ENCODE peak calls at places on chromosome X, in four cellular contexts. One of them, this sample, is unnamed.

GRCh38 chrX:155435744-155436112 is 22.7 kb downstream of the F8A3 start:
- DNase-seq in stomach: no peak
- DNase-seq in heart left ventricle: no peak
- DNase-seq in colonic mucosa: no peak
- DNase-seq in this sample: no peak

GRCh38 chrX:136767104-136767941 is 13.4 kb downstream of the ARHGEF6 start:
- DNase-seq in colonic mucosa: peak
- DNase-seq in heart left ventricle: peak
- DNase-seq in stomach: peak
- DNase-seq in this sample: peak

GRCh38 chrX:110145854-110146253 is 142.9 kb downstream of the TMEM164 start:
- DNase-seq in colonic mucosa: no peak
- DNase-seq in stomach: no peak
- DNase-seq in heart left ventricle: no peak
- DNase-seq in this sample: peak

GRCh38 chrX:76850851-76851250 is 423.3 kb downstream of the MAGEE1 start:
- DNase-seq in colonic mucosa: no peak
- DNase-seq in stomach: no peak
- DNase-seq in heart left ventricle: no peak
- DNase-seq in this sample: no peak

GRCh38 chrX:48864210-48864609 is 28.8 kb upstream of the PCSK1N start:
- DNase-seq in heart left ventricle: no peak
- DNase-seq in colonic mucosa: no peak
- DNase-seq in stomach: no peak
- DNase-seq in this sample: peak

GRCh38 chrX:150899191-150899757 is 806 bp upstream of the CD99L2 start:
- DNase-seq in heart left ventricle: peak
- DNase-seq in colonic mucosa: peak
- DNase-seq in stomach: peak
- DNase-seq in this sample: peak

GRCh38 chrX:46791927-46792825 is 33.3 kb upstream of the SLC9A7 start:
- DNase-seq in heart left ventricle: no peak
- DNase-seq in colonic mucosa: no peak
- DNase-seq in stomach: peak
- DNase-seq in this sample: peak

GRCh38 chrX:22666441-22666840 is 333.3 kb upstream of the DDX53 start:
- DNase-seq in heart left ventricle: no peak
- DNase-seq in colonic mucosa: no peak
- DNase-seq in stomach: no peak
- DNase-seq in this sample: peak

GRCh38 chrX:151563449-151563848 is at the start of gene PASD1:
- DNase-seq in stomach: no peak
- DNase-seq in heart left ventricle: no peak
- DNase-seq in colonic mucosa: no peak
- DNase-seq in this sample: no peak

GRCh38 chrX:45145492-45146215 is 55.0 kb downstream of the DIPK2B start:
- DNase-seq in stomach: no peak
- DNase-seq in heart left ventricle: no peak
- DNase-seq in colonic mucosa: no peak
- DNase-seq in this sample: no peak

GRCh38 chrX:120753413-120754251 is 122.0 kb downstream of the CT47B1 start:
- DNase-seq in heart left ventricle: no peak
- DNase-seq in colonic mucosa: no peak
- DNase-seq in stomach: no peak
- DNase-seq in this sample: no peak

GRCh38 chrX:2498781-2499302 is 1.9 kb downstream of the DHRSX start:
- DNase-seq in stomach: peak
- DNase-seq in heart left ventricle: no peak
- DNase-seq in colonic mucosa: peak
- DNase-seq in this sample: peak

GRCh38 chrX:37958493-37959211 is 47.7 kb upstream of the SYTL5 start:
- DNase-seq in heart left ventricle: no peak
- DNase-seq in stomach: no peak
- DNase-seq in colonic mucosa: no peak
- DNase-seq in this sample: peak

GRCh38 chrX:150975655-150976390 is 7.3 kb upstream of the HMGB3 start:
- DNase-seq in colonic mucosa: no peak
- DNase-seq in stomach: no peak
- DNase-seq in heart left ventricle: no peak
- DNase-seq in this sample: no peak

DNA sequence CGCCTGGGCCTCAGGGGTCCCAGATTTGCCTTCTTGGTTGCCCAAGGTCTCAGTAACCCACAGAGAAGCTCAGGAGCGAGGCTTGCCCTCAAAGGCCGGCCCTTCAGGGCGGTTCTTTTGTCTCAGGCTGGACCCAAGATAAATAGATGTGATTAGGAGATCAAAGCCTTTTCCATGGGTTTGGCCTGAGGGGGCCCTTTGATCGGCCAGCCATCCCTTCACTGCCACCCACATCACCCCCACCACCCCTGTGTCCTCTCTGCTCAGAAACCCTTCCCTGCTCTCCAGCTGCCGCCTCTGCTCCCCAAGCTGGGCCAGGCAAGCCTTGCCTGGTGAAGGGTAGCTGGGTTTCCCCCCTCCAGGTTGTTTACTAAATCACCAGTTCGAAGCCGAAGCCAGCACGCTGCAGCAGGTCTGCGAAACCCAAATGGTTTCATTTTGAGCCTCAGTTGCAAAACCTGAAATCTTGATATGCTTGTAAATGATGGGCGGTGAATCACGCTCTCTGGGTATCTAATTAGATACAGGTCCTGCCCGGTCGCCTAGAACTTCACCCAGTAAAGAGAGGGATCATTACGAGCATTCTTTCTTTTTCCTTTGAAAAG is 202.6 kb upstream of the BCOR start:
- DNase-seq in stomach: no peak
- DNase-seq in heart left ventricle: no peak
- DNase-seq in colonic mucosa: no peak
- DNase-seq in this sample: no peak
- H3K4me3 ChIP-seq in stomach: no peak
- H3K4me3 ChIP-seq in heart left ventricle: no peak
- H3K4me3 ChIP-seq in colonic mucosa: no peak
- H3K4me3 ChIP-seq in this sample: no peak

GRCh38 chrX:6729581-6729980 is 194.7 kb upstream of the VCX3A start:
- DNase-seq in colonic mucosa: no peak
- DNase-seq in heart left ventricle: no peak
- DNase-seq in stomach: peak
- DNase-seq in this sample: peak

GRCh38 chrX:6735235-6735634 is 200.3 kb upstream of the VCX3A start:
- DNase-seq in colonic mucosa: no peak
- DNase-seq in heart left ventricle: no peak
- DNase-seq in stomach: no peak
- DNase-seq in this sample: no peak

DNA sequence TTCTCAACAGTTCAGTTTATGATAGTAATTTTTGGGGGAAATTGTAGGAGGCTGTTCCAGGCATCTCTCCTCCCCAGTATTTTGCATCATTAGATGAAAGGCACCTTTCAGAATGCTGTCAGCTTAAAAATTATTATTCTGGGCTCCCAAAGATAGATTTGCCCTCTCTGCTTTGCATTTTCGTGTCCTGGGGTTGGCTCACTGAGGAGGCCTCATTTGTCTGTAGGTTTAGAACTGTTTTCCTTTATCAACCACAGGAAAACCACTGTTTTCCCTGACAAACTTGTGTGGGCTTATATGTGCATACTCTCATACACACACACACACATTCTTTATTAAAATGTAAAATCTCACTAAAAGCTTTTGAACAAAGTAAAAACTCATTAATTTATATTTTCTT is 197.2 kb upstream of the VCX3A start:
- DNase-seq in heart left ventricle: no peak
- DNase-seq in stomach: no peak
- DNase-seq in colonic mucosa: no peak
- DNase-seq in this sample: no peak
- TF ChIP-seq CTCF in heart left ventricle: no peak
- TF ChIP-seq CTCF in stomach: no peak
- TF ChIP-seq CTCF in colonic mucosa: no peak
- TF ChIP-seq CTCF in this sample: no peak

DNA sequence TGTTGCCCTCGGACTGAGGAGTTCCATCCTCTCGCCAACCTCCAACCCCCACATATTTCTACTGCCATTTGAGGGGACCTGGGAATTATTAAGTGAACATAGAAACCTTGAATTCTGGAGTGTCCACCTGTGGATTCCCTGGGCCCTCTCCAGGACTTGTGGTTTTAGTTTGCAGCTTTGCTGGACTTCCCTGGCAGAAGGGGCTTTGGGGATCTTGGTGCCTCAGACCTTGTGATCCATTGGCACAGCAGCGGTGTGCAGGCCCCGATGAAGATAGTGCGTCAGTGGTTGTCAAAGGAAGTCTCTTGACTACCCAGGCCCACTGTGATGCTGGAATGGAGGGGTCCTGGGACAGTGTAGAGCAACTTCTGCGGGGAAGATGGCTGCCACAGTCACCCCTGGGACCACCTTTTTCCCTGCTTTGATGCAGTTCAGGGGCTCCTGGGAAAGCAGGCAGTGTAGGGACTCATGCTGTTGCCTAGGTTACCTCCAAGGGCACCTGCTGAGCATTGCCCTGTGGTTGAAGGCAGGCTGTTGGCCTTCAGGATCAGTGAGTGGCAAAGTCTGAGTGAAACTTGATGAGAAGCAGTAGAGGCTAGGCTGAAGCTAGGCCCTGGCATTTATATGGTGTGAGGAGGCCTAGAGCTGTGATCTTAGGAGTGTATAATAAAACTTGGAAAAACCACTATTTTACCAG is 2.1 kb downstream of the SLC16A2 start:
- DNase-seq in stomach: no peak
- DNase-seq in heart left ventricle: no peak
- DNase-seq in colonic mucosa: no peak
- DNase-seq in this sample: no peak
- H3K4me3 ChIP-seq in stomach: peak
- H3K4me3 ChIP-seq in heart left ventricle: peak
- H3K4me3 ChIP-seq in colonic mucosa: no peak
- H3K4me3 ChIP-seq in this sample: no peak

DNA sequence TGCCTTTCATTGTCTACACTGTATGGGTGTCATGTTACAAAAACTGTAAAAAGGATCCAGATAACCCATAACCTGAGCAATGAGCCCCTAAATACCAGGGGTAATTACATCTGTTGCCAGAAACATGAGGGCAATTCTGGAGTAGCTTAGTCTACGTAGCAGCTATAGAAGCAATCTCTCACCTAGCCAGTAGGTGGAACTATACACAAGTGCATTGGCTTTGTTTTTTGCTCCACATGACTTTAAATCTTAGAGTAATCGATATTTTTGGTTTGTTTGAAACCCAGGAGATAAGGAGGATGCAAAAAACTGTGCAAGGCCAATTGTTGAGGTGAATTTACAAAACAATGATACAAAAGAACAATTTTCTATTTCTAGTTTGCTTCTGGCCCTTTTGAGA is 57.5 kb downstream of the GPR82 start:
- DNase-seq in heart left ventricle: no peak
- DNase-seq in colonic mucosa: no peak
- DNase-seq in stomach: no peak
- DNase-seq in this sample: peak
- TF ChIP-seq CTCF in heart left ventricle: peak
- TF ChIP-seq CTCF in colonic mucosa: peak
- TF ChIP-seq CTCF in stomach: peak
- TF ChIP-seq CTCF in this sample: peak

DNA sequence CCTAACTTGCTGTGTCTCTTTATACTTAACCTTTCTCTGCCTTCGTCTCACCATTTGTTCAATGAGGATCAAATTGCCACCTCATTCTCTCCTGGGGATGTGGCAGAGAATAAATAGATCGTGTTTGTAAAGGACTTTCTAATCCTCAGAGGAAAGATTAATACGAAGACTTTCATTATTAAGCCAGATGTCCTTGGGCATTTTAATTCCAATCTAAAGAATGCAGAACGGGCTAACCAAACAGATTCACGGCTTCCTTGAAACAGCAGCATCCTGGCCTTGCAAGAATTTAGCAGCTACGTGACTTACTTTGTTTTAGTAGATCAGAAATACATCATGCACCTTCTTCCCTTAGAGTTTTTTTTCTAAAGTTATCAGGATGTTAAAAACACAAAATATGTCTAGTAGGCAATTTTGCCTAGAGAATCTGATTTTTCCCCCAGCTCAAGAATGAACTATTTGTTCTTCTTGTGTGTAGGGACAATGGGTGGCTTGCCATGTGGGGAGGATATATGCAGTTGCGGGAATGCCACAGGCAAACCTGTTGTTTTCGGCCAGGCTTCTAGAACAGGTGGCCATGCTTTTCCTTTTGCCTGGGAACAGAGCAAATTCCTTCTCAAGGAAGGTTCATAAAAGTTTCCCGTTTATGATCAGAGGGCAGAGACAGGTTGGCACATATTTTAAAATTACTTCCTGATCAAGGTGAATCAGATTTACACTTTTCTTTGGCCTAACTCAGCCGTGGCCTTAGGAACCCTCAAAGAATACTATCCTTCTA is 3.0 kb downstream of the MID1 start:
- DNase-seq in stomach: no peak
- DNase-seq in colonic mucosa: no peak
- DNase-seq in heart left ventricle: no peak
- DNase-seq in this sample: no peak
- H3K4me3 ChIP-seq in stomach: peak
- H3K4me3 ChIP-seq in colonic mucosa: no peak
- H3K4me3 ChIP-seq in heart left ventricle: peak
- H3K4me3 ChIP-seq in this sample: peak

GRCh38 chrX:153924149-153924861 is 1.8 kb downstream of the ARHGAP4 start:
- DNase-seq in colonic mucosa: no peak
- DNase-seq in stomach: peak
- DNase-seq in heart left ventricle: no peak
- DNase-seq in this sample: peak
- TF ChIP-seq CTCF in colonic mucosa: no peak
- TF ChIP-seq CTCF in stomach: no peak
- TF ChIP-seq CTCF in heart left ventricle: peak
- TF ChIP-seq CTCF in this sample: no peak

DNA sequence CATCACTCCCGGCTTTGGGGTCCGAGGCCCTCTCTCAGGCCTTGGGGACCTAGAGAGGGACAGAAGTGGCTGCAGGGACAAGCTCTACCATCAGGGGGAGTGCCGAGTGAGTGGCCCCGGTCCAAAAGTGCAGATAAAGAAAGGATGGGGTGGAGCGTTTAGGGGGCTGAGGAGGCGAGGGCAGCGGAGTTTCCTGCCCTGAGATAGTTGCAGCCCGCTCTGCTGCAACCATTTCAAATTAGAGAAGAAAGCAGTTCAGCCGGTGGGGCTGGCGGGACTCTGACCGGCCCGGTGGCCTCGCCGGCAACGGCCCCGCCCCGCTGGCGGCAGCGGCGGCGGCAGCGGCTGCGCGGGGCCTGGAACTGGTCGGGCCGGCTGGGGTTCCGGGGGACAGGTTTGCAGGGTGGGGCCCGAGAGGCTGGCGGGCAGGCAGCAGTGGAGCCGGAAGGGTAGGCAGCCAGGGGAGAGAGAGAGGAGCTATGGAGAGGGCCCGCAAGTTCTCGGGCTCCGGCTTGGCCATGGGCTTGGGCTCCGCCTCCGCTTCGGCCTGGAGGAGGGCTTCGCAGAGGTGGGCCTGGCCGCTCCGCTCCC is 7.6 kb downstream of the DLG3 start:
- DNase-seq in colonic mucosa: peak
- DNase-seq in stomach: peak
- DNase-seq in heart left ventricle: peak
- DNase-seq in this sample: peak
- H3K4me3 ChIP-seq in colonic mucosa: peak
- H3K4me3 ChIP-seq in stomach: peak
- H3K4me3 ChIP-seq in heart left ventricle: peak
- H3K4me3 ChIP-seq in this sample: peak

This sample was measured in cardiac muscle cell.